ENCODE peak calls at places on chromosomes 12 and 14, in eight cellular contexts. W is CD8-positive, alpha-beta T cell; R is fibroblast of pulmonary artery; A is NB4; H is astrocyte of the cerebellum; G is BE2C; N is foreskin fibroblast; L is left lung. Z is an unnamed sample.

GRCh38 chr12:43758247-43758727 is 303 bp downstream of the PUS7L start:
- DNase-seq in L (peak), W (no peak), G (peak), N (peak), A (peak), H (no peak), R (peak), Z (no peak)

GRCh38 chr14:59986556-59987059 is 66.7 kb downstream of the LRRC9 start:
- DNase-seq in R (no peak), G (no peak), H (no peak), A (no peak), L (no peak), W (no peak), N (no peak), Z (no peak)

GRCh38 chr12:26953447-26953846 is 15.2 kb downstream of the FGFR1OP2 start:
- DNase-seq in L (peak), W (no peak), A (peak), N (peak), H (no peak), G (no peak), R (no peak), Z (no peak)

GRCh38 chr12:58681730-58682129 is 238.6 kb downstream of the LRIG3 start:
- DNase-seq in G (no peak), L (no peak), N (no peak), H (no peak), W (no peak), R (no peak), A (no peak), Z (no peak)

GRCh38 chr14:72961579-72962335 is 35.5 kb downstream of the DCAF4 start:
- DNase-seq in G (no peak), L (no peak), A (no peak), R (no peak), H (no peak), W (no peak), N (peak), Z (no peak)

GRCh38 chr12:82746668-82747067 is 60.0 kb downstream of the TMTC2 start:
- DNase-seq in W (no peak), N (no peak), L (no peak), R (no peak), H (no peak), G (no peak), A (no peak), Z (no peak)

GRCh38 chr12:31629756-31630732 is 29.4 kb upstream of the ETFBKMT start:
- DNase-seq in A (no peak), N (peak), W (no peak), H (peak), L (no peak), G (no peak), R (peak), Z (peak)

GRCh38 chr12:57238854-57239554 is 9.5 kb downstream of the SHMT2 start:
- DNase-seq in R (peak), L (peak), W (peak), H (peak), G (peak), A (peak), N (peak), Z (peak)

GRCh38 chr14:36580856-36581831 is 1.3 kb downstream of the NKX2-8 start:
- DNase-seq in W (no peak), N (peak), L (peak), G (no peak), A (no peak), R (peak), H (no peak), Z (no peak)

GRCh38 chr12:111451649-111452129 is 46.0 kb downstream of the SH2B3 start:
- DNase-seq in W (no peak), A (peak), L (no peak), R (peak), H (no peak), N (peak), G (no peak), Z (no peak)

GRCh38 chr12:103840399-103840880 is 594 bp downstream of the NT5DC3 start:
- DNase-seq in G (no peak), A (peak), L (no peak), N (peak), R (no peak), H (no peak), W (no peak), Z (no peak)

GRCh38 chr14:93009471-93010117 is 86.6 kb downstream of the CHGA start:
- DNase-seq in H (no peak), W (no peak), N (peak), A (no peak), R (no peak), G (peak), L (no peak), Z (no peak)

GRCh38 chr12:6292606-6293005 is 17.9 kb upstream of the PLEKHG6 start:
- DNase-seq in N (peak), W (no peak), A (no peak), L (no peak), G (no peak), R (peak), H (no peak), Z (peak)

GRCh38 chr12:71371132-71371531 is 68.5 kb upstream of the LGR5 start:
- DNase-seq in A (peak), W (no peak), L (no peak), H (no peak), G (no peak), R (peak), N (peak), Z (no peak)

GRCh38 chr12:47078733-47079364 is 572 bp upstream of the PCED1B start:
- DNase-seq in G (no peak), A (no peak), H (no peak), R (peak), W (peak), L (peak), N (no peak), Z (no peak)

GRCh38 chr12:6540181-6540877 is 6.0 kb downstream of the GAPDH start:
- DNase-seq in W (peak), A (peak), H (peak), R (peak), L (peak), N (peak), G (peak), Z (peak)

GRCh38 chr14:22563987-22564386 is 25.0 kb downstream of the DAD1 start:
- DNase-seq in W (no peak), H (no peak), G (no peak), R (no peak), A (no peak), L (no peak), N (no peak), Z (no peak)

GRCh38 chr14:76846331-76847047 is 20.3 kb downstream of the LRRC74A start:
- DNase-seq in A (peak), H (no peak), W (no peak), N (no peak), R (no peak), L (no peak), G (no peak), Z (no peak)

GRCh38 chr14:75399819-75400678 is 27.8 kb upstream of the JDP2 start:
- DNase-seq in A (peak), L (peak), G (peak), W (no peak), N (peak), R (peak), H (no peak), Z (no peak)

GRCh38 chr14:34604990-34605389 is 25.0 kb downstream of the SNX6 start:
- DNase-seq in L (no peak), G (no peak), N (peak), A (no peak), R (peak), W (no peak), H (no peak), Z (no peak)

GRCh38 chr12:108047130-108047550 is 81.9 kb upstream of the WSCD2 start:
- DNase-seq in H (no peak), L (no peak), G (no peak), A (peak), R (peak), N (no peak), W (no peak), Z (no peak)

GRCh38 chr14:101086926-101087325 is 183.4 kb upstream of the RTL1 start:
- DNase-seq in N (no peak), L (no peak), G (no peak), A (no peak), R (no peak), H (no peak), W (no peak), Z (no peak)

GRCh38 chr14:78143489-78144145 is 26.6 kb upstream of the NRXN3 start:
- DNase-seq in R (no peak), N (no peak), L (no peak), W (no peak), A (peak), H (peak), G (no peak), Z (no peak)

GRCh38 chr12:109134186-109134917 is 18.0 kb downstream of the ACACB start:
- DNase-seq in G (peak), L (no peak), W (no peak), A (peak), N (peak), H (no peak), R (peak), Z (peak)

GRCh38 chr14:38735006-38735405 is 368.0 kb downstream of the SEC23A start:
- DNase-seq in A (no peak), H (no peak), R (no peak), N (no peak), W (no peak), L (no peak), G (no peak), Z (no peak)

GRCh38 chr14:91350813-91351507 is 66.7 kb downstream of the CCDC88C start:
- DNase-seq in W (no peak), A (peak), R (no peak), N (no peak), H (no peak), L (no peak), G (no peak), Z (no peak)

GRCh38 chr14:36057452-36058142 is 118.9 kb downstream of the PTCSC3 start:
- DNase-seq in A (no peak), R (no peak), L (no peak), N (no peak), G (no peak), H (peak), W (no peak), Z (no peak)

GRCh38 chr12:109710279-109710746 is 3.3 kb upstream of the FAM222A start:
- DNase-seq in G (no peak), L (no peak), A (no peak), W (no peak), H (no peak), N (no peak), R (no peak), Z (no peak)

GRCh38 chr12:48454675-48455074 is 17.7 kb upstream of the ANP32D start:
- DNase-seq in H (no peak), W (no peak), A (peak), N (peak), L (no peak), R (peak), G (no peak), Z (no peak)

GRCh38 chr14:29144598-29144997 is 378.0 kb downstream of the FOXG1 start:
- DNase-seq in N (peak), G (no peak), W (no peak), A (no peak), L (no peak), H (peak), R (peak), Z (peak)

GRCh38 chr12:12333980-12334709 is 15.9 kb downstream of the MANSC1 start:
- DNase-seq in A (peak), G (peak), R (peak), H (no peak), W (peak), L (peak), N (peak), Z (no peak)

GRCh38 chr14:72332871-72333270 is 400.6 kb downstream of the RGS6 start:
- DNase-seq in R (no peak), W (no peak), H (no peak), N (no peak), A (no peak), G (no peak), L (no peak), Z (no peak)

GRCh38 chr12:69689638-69690037 is 9.5 kb downstream of the BEST3 start:
- DNase-seq in G (no peak), N (peak), A (no peak), L (no peak), H (no peak), R (no peak), W (no peak), Z (no peak)

GRCh38 chr12:100794441-100795192 is at the start of gene ANO4:
- DNase-seq in L (no peak), H (no peak), R (no peak), A (no peak), W (no peak), G (peak), N (peak), Z (no peak)

GRCh38 chr12:7369274-7369729 is 65.4 kb downstream of the ACSM4 start:
- DNase-seq in R (peak), W (no peak), A (peak), H (no peak), G (peak), N (peak), L (no peak), Z (peak)

GRCh38 chr12:108846320-108846719 is 11.1 kb downstream of the SSH1 start:
- DNase-seq in A (peak), G (peak), N (peak), W (no peak), R (no peak), L (no peak), H (no peak), Z (no peak)

GRCh38 chr14:58414845-58415244 is 12.5 kb downstream of the TIMM9 start:
- DNase-seq in G (no peak), W (no peak), A (no peak), L (no peak), R (peak), N (peak), H (no peak), Z (no peak)

GRCh38 chr12:20643822-20644221 is 51.3 kb upstream of the SLCO1C1 start:
- DNase-seq in R (no peak), A (no peak), W (no peak), H (no peak), L (no peak), G (no peak), N (no peak), Z (no peak)

GRCh38 chr12:20641127-20641526 is 54.0 kb upstream of the SLCO1C1 start:
- DNase-seq in G (no peak), H (no peak), N (no peak), L (no peak), W (no peak), R (no peak), A (no peak), Z (no peak)

GRCh38 chr12:20646239-20646827 is 48.8 kb upstream of the SLCO1C1 start:
- DNase-seq in N (peak), A (peak), W (no peak), G (no peak), R (peak), H (peak), L (no peak), Z (peak)
- TF ChIP-seq CTCF in N (peak), A (peak), W (no peak), G (peak), R (peak), H (peak), L (no peak), Z (peak)

DNA sequence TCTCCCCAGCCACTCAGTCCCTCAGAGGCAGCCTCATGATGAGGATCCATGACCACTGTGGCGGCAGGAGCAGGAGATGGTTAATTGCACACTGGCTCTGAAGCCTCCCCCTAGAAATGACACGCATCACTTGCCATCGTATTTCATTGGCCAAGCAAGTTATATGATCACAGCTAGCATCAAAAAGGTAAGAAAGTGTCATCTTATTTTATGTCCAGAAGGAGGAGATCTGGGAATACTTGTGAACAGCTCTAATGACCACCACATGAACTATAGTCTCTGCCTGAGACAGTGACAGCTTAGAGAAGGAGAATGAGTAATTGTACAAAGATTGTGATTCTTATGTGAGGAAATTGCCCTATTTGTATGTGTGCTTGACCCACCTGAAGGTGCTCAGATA is 363.4 kb downstream of the NUAK1 start:
- DNase-seq in R (peak), H (no peak), A (no peak), L (no peak), W (no peak), N (no peak), G (no peak), Z (no peak)
- TF ChIP-seq CTCF in R (peak), H (no peak), A (no peak), L (no peak), W (no peak), N (no peak), G (no peak), Z (no peak)

DNA sequence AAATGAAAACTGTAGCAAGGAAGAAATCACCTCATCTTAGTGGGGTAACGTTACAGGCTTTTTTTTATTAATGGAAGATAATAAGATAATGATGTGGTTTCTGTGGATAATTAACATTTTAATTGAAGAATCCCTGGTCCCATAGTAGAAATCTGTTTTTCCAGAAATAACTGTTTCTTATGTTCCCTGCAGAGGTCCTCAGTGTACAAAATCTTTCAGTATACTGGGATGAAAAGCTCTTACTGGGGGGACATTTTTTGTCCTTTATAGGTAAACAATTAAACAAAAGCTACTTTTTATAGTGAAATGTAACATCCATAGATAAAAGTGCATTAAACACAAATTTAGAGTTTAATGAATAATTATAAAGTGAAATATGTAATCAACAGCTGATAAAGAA is 312.2 kb downstream of the ATXN7L3B start:
- DNase-seq in R (no peak), W (no peak), A (no peak), G (no peak), H (no peak), N (no peak), L (no peak), Z (no peak)
- TF ChIP-seq CTCF in R (peak), W (no peak), A (no peak), G (no peak), H (no peak), N (no peak), L (no peak), Z (no peak)

GRCh38 chr12:51025748-51026654 is at the start of gene SLC11A2:
- DNase-seq in L (peak), W (peak), R (peak), A (peak), H (peak), N (peak), G (peak), Z (peak)
- TF ChIP-seq CTCF in L (no peak), W (no peak), R (no peak), A (no peak), H (no peak), N (no peak), G (peak), Z (no peak)

GRCh38 chr12:79766705-79767464 is 76.1 kb upstream of the PAWR start:
- DNase-seq in H (no peak), W (no peak), N (no peak), R (no peak), L (no peak), A (no peak), G (no peak), Z (no peak)

GRCh38 chr12:79764641-79765040 is 73.9 kb upstream of the PAWR start:
- DNase-seq in G (no peak), L (no peak), R (no peak), H (no peak), W (no peak), N (no peak), A (no peak), Z (no peak)

GRCh38 chr12:79761341-79761740 is 70.6 kb upstream of the PAWR start:
- DNase-seq in H (no peak), N (no peak), R (no peak), W (no peak), L (no peak), A (no peak), G (no peak), Z (peak)

GRCh38 chr12:79763748-79764452 is 73.1 kb upstream of the PAWR start:
- DNase-seq in L (no peak), G (no peak), W (no peak), N (peak), A (no peak), H (no peak), R (no peak), Z (no peak)

DNA sequence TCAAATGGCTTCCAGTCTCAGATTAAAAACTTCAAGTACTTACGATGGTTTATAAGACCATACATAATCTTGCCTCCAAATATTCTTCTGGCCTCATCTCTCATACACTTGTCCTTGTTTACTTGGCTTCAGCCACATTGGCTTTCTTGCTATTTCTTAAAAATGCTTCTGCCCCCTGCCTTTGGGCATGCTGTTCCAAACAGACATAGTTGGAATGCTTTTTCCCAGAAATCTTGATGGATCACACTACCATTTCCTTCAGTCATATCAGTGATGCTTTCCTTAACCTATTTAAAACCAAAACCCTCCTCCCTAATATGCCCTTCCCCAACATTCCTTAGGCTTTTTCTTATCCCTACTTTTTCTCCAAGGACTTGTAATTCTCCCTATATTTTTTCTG is 74.4 kb upstream of the PAWR start:
- DNase-seq in R (no peak), G (no peak), L (no peak), N (no peak), H (no peak), A (no peak), W (no peak), Z (no peak)
- TF ChIP-seq CTCF in R (no peak), G (no peak), L (no peak), N (no peak), H (no peak), A (no peak), W (no peak), Z (no peak)

DNA sequence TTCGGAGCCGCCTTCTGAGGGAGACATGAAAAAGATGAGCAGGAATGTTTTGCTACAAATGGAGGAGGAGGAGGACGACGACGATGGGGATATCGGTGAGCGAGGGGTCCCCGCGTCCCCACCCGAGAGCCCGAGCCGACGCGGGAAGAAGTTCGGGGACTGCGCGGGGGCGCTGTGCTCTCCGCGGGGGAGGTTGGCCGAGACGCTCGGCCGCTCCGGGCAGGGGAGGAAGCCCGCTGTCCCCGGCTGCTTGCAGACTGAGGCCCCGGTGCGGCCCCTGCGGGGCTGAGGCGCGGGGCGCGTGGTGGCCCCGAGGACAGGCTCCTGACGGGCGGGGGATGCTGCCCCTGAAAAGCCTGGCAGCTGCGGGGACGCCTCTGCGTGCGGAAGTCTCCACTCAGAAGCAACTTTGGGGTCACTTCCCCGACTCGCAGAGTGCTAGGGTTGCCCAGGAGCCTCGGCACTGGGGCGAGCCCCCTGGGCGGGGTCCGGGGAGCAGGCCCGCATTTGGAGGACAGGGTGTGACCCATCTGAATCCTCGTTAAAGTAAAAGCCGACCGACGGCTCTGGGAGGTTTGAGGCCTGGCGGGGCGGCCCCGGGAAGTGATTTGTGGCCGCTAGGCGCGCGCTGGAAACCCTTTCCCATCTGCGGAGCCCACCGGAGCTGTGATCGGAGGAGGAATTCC is 545 bp downstream of the ANO6 start:
- DNase-seq in H (no peak), G (peak), A (peak), W (peak), L (peak), N (peak), R (peak), Z (no peak)
- TF ChIP-seq CTCF in H (peak), G (peak), A (peak), W (no peak), L (no peak), N (peak), R (peak), Z (peak)

Z was measured in AG09319.